ENCODE peak calls at places on chromosomes 3 and 15, in eight cellular contexts. F is activated T-cell treated with anti-CD3 and anti-CD28 coated beads, Interleukin-2, amount 50 U/mL, for 1 hour; C is stimulated activated CD4-positive, alpha-beta T cell treated with anti-CD3 and anti-CD28 coated beads, Interleukin-15, amount 100 ng/mL, for 1 hour; L is RPMI7951; G is renal cortical epithelial cell; A is Daoy; S is H54; B is uterus. O is an unnamed sample.

GRCh38 chr3:105722943-105723556 is 145.8 kb downstream of the CBLB start:
- DNase-seq in F (no peak), C (no peak), L (no peak), G (no peak), A (no peak), S (no peak), B (no peak), O (no peak)

GRCh38 chr15:48266029-48266428 is 59.9 kb downstream of the SLC12A1 start:
- DNase-seq in F (no peak), C (no peak), L (peak), G (peak), A (peak), S (peak), B (no peak), O (no peak)

GRCh38 chr15:31032959-31033358 is 41.5 kb upstream of the MTMR10 start:
- DNase-seq in F (no peak), C (no peak), L (peak), G (peak), A (no peak), S (no peak), B (no peak), O (peak)

GRCh38 chr3:64838150-64838735 is 150.4 kb upstream of the ADAMTS9 start:
- DNase-seq in F (no peak), C (no peak), L (no peak), G (peak), A (no peak), S (no peak), B (no peak), O (no peak)

GRCh38 chr15:36966704-36967103 is 133.6 kb downstream of the MEIS2 start:
- DNase-seq in F (no peak), C (no peak), L (no peak), G (no peak), A (no peak), S (no peak), B (no peak), O (no peak)

GRCh38 chr3:51637941-51638471 is 33.0 kb upstream of the TEX264 start:
- DNase-seq in F (no peak), C (no peak), L (peak), G (peak), A (peak), S (peak), B (no peak), O (peak)

GRCh38 chr3:106124818-106125217 is 256.0 kb upstream of the CBLB start:
- DNase-seq in F (no peak), C (no peak), L (no peak), G (no peak), A (no peak), S (no peak), B (no peak), O (no peak)

GRCh38 chr15:84856731-84857417 is 27.6 kb upstream of the SLC28A1 start:
- DNase-seq in F (no peak), C (no peak), L (no peak), G (no peak), A (no peak), S (no peak), B (no peak), O (no peak)

GRCh38 chr15:76239786-76240185 is 71.5 kb downstream of the ETFA start:
- DNase-seq in F (no peak), C (no peak), L (no peak), G (no peak), A (no peak), S (no peak), B (no peak), O (no peak)

GRCh38 chr3:145266368-145266767 is 894.6 kb downstream of the PLOD2 start:
- DNase-seq in F (no peak), C (no peak), L (no peak), G (no peak), A (no peak), S (no peak), B (no peak), O (no peak)

GRCh38 chr3:124512881-124513609 is 217.2 kb upstream of the UMPS start:
- DNase-seq in F (no peak), C (no peak), L (no peak), G (no peak), A (no peak), S (no peak), B (no peak), O (peak)

GRCh38 chr3:99878005-99878404 is 60.3 kb downstream of the CMSS1 start:
- DNase-seq in F (no peak), C (no peak), L (peak), G (peak), A (peak), S (peak), B (peak), O (peak)

GRCh38 chr15:85687329-85687728 is 107.4 kb downstream of the KLHL25 start:
- DNase-seq in F (no peak), C (no peak), L (no peak), G (no peak), A (no peak), S (no peak), B (no peak), O (no peak)

GRCh38 chr3:125481786-125482185 is 38.2 kb downstream of the SNX4 start:
- DNase-seq in F (no peak), C (no peak), L (no peak), G (no peak), A (no peak), S (no peak), B (no peak), O (no peak)

GRCh38 chr3:108283989-108284388 is 12.4 kb upstream of the HHLA2 start:
- DNase-seq in F (no peak), C (no peak), L (no peak), G (no peak), A (no peak), S (no peak), B (no peak), O (no peak)

GRCh38 chr15:70376031-70376928 is 278.6 kb upstream of the TLE3 start:
- DNase-seq in F (no peak), C (no peak), L (no peak), G (no peak), A (peak), S (no peak), B (no peak), O (no peak)

GRCh38 chr3:28951773-28952556 is 328.9 kb upstream of the RBMS3 start:
- DNase-seq in F (no peak), C (no peak), L (no peak), G (no peak), A (no peak), S (no peak), B (no peak), O (no peak)

GRCh38 chr3:5198986-5199731 is 11.7 kb downstream of the EDEM1 start:
- DNase-seq in F (no peak), C (no peak), L (no peak), G (no peak), A (no peak), S (no peak), B (no peak), O (no peak)

GRCh38 chr3:23800731-23801130 is 5.0 kb upstream of the UBE2E1 start:
- DNase-seq in F (no peak), C (no peak), L (peak), G (no peak), A (no peak), S (no peak), B (no peak), O (no peak)

GRCh38 chr3:124883766-124884473 is 3.2 kb downstream of the ITGB5 start:
- DNase-seq in F (no peak), C (no peak), L (peak), G (peak), A (peak), S (peak), B (no peak), O (peak)

GRCh38 chr15:63203451-63204090 is 14.2 kb downstream of the RAB8B start:
- DNase-seq in F (peak), C (no peak), L (peak), G (peak), A (peak), S (peak), B (no peak), O (peak)

GRCh38 chr15:64193971-64194370 is 31.1 kb upstream of the PPIB start:
- DNase-seq in F (no peak), C (no peak), L (no peak), G (no peak), A (no peak), S (no peak), B (no peak), O (no peak)

GRCh38 chr3:100400424-100400781 is 486 bp downstream of the TOMM70 start:
- DNase-seq in F (no peak), C (no peak), L (peak), G (no peak), A (peak), S (peak), B (no peak), O (peak)

GRCh38 chr3:62100233-62100989 is 272.9 kb downstream of the FEZF2 start:
- DNase-seq in F (no peak), C (no peak), L (no peak), G (no peak), A (no peak), S (no peak), B (no peak), O (no peak)

GRCh38 chr3:194687638-194688206 is 2.0 kb downstream of the FAM43A start:
- DNase-seq in F (peak), C (peak), L (no peak), G (no peak), A (peak), S (no peak), B (peak), O (no peak)

GRCh38 chr3:190041333-190042041 is 79.2 kb downstream of the P3H2 start:
- DNase-seq in F (no peak), C (no peak), L (peak), G (peak), A (no peak), S (no peak), B (no peak), O (no peak)

GRCh38 chr15:23866832-23867231 is 179.7 kb upstream of the NDN start:
- DNase-seq in F (no peak), C (no peak), L (peak), G (no peak), A (no peak), S (no peak), B (no peak), O (no peak)

GRCh38 chr3:65368866-65369265 is 669.9 kb downstream of the MAGI1 start:
- DNase-seq in F (no peak), C (no peak), L (no peak), G (no peak), A (no peak), S (no peak), B (no peak), O (no peak)

O was measured in A172.